ENCODE peak calls at places on chromosomes 7 and 10, in five cellular contexts. One of them, this sample, is unnamed. For H3K9me3, the result is how much of the 10 kb centered on the place peaks cover.

GRCh38 chr10:7407368-7408002 is 3.3 kb downstream of the SFMBT2 start:
- DNase-seq in H9: peak
- DNase-seq in A549: no peak
- DNase-seq in mammary epithelial cell: no peak
- DNase-seq in PC-9: no peak
- DNase-seq in this sample: no peak

GRCh38 chr7:44980393-44981034 is 1.7 kb upstream of the MYO1G start:
- DNase-seq in H9: no peak
- DNase-seq in mammary epithelial cell: no peak
- DNase-seq in A549: no peak
- DNase-seq in PC-9: no peak
- DNase-seq in this sample: no peak

GRCh38 chr10:71213761-71214440 is 1.5 kb downstream of the UNC5B start:
- DNase-seq in mammary epithelial cell: peak
- DNase-seq in H9: no peak
- DNase-seq in PC-9: peak
- DNase-seq in A549: peak
- DNase-seq in this sample: no peak

GRCh38 chr10:32929634-32930033 is 28.4 kb downstream of the ITGB1 start:
- DNase-seq in A549: no peak
- DNase-seq in H9: no peak
- DNase-seq in mammary epithelial cell: peak
- DNase-seq in PC-9: no peak
- DNase-seq in this sample: no peak

GRCh38 chr7:144133307-144133706 is 10.3 kb downstream of the OR2A14 start:
- DNase-seq in mammary epithelial cell: no peak
- DNase-seq in PC-9: peak
- DNase-seq in A549: no peak
- DNase-seq in H9: no peak
- DNase-seq in this sample: no peak

GRCh38 chr10:95601116-95601719 is 40.0 kb upstream of the SORBS1 start:
- DNase-seq in PC-9: peak
- DNase-seq in A549: peak
- DNase-seq in H9: peak
- DNase-seq in mammary epithelial cell: peak
- DNase-seq in this sample: no peak

GRCh38 chr7:157077986-157078644 is 60.6 kb upstream of the UBE3C start:
- DNase-seq in PC-9: no peak
- DNase-seq in mammary epithelial cell: no peak
- DNase-seq in A549: no peak
- DNase-seq in H9: peak
- DNase-seq in this sample: no peak

GRCh38 chr7:17056491-17057142 is 174.8 kb upstream of the AGR3 start:
- DNase-seq in mammary epithelial cell: peak
- DNase-seq in H9: no peak
- DNase-seq in PC-9: no peak
- DNase-seq in A549: no peak
- DNase-seq in this sample: no peak

GRCh38 chr7:77409005-77409738 is 7.0 kb downstream of the GSAP start:
- DNase-seq in A549: no peak
- DNase-seq in mammary epithelial cell: peak
- DNase-seq in H9: no peak
- DNase-seq in PC-9: peak
- DNase-seq in this sample: no peak

GRCh38 chr10:131049051-131049450 is 262.5 kb downstream of the TCERG1L start:
- DNase-seq in A549: no peak
- DNase-seq in mammary epithelial cell: no peak
- DNase-seq in H9: peak
- DNase-seq in PC-9: no peak
- DNase-seq in this sample: no peak

GRCh38 chr7:156820445-156821063 is 72.4 kb downstream of the LMBR1 start:
- DNase-seq in mammary epithelial cell: no peak
- DNase-seq in H9: peak
- DNase-seq in A549: no peak
- DNase-seq in PC-9: no peak
- DNase-seq in this sample: no peak

GRCh38 chr7:95240910-95241309 is 83.4 kb downstream of the PON1 start:
- DNase-seq in A549: no peak
- DNase-seq in PC-9: no peak
- DNase-seq in mammary epithelial cell: no peak
- DNase-seq in H9: no peak
- DNase-seq in this sample: no peak

GRCh38 chr10:8790390-8790789 is 735.9 kb downstream of the GATA3 start:
- DNase-seq in A549: no peak
- DNase-seq in PC-9: no peak
- DNase-seq in H9: no peak
- DNase-seq in mammary epithelial cell: no peak
- DNase-seq in this sample: no peak

GRCh38 chr7:32942783-32943653 is 14.2 kb upstream of the FKBP9 start:
- DNase-seq in A549: peak
- DNase-seq in H9: peak
- DNase-seq in mammary epithelial cell: peak
- DNase-seq in PC-9: peak
- DNase-seq in this sample: peak

GRCh38 chr10:117186832-117187615 is 10.3 kb upstream of the KCNK18 start:
- DNase-seq in PC-9: peak
- DNase-seq in mammary epithelial cell: peak
- DNase-seq in A549: no peak
- DNase-seq in H9: no peak
- DNase-seq in this sample: no peak

GRCh38 chr10:105585753-105586152 is 944.7 kb downstream of the SORCS3 start:
- DNase-seq in A549: no peak
- DNase-seq in mammary epithelial cell: peak
- DNase-seq in H9: no peak
- DNase-seq in PC-9: peak
- DNase-seq in this sample: no peak

GRCh38 chr10:127322286-127322685 is 125.9 kb upstream of the INSYN2A start:
- DNase-seq in PC-9: no peak
- DNase-seq in A549: no peak
- DNase-seq in mammary epithelial cell: no peak
- DNase-seq in H9: no peak
- DNase-seq in this sample: no peak

GRCh38 chr10:133196936-133197758 is 32.9 kb upstream of the UTF1 start:
- DNase-seq in PC-9: no peak
- DNase-seq in H9: no peak
- DNase-seq in A549: no peak
- DNase-seq in mammary epithelial cell: no peak
- DNase-seq in this sample: no peak

DNA sequence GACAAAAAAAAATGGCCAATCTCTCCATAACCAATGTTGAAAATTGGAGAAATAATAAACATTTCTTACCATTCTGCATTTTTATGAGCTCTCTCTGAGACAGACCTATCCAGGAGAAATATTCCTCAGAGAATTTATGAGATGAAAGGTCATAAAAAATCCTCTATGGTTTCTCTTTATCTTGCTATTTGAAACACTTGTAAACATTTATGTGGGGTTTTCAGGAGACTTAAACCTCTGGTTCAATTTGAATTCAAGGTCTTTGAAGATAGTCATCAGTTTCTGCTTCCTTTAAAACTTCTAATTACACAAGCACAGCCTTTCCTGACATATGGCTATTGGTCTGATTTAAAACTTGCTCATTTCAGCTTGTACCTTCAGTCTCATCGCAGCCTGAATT is 78.5 kb upstream of the APBB1IP start:
- DNase-seq in PC-9: no peak
- DNase-seq in mammary epithelial cell: no peak
- DNase-seq in H9: no peak
- DNase-seq in A549: no peak
- DNase-seq in this sample: no peak
- H3K9me3 ChIP-seq in PC-9: under half
- H3K9me3 ChIP-seq in mammary epithelial cell: under half
- H3K9me3 ChIP-seq in H9: under half
- H3K9me3 ChIP-seq in A549: under half
- H3K9me3 ChIP-seq in this sample: under half

GRCh38 chr7:64516451-64516850 is 46.4 kb downstream of the ZNF680 start:
- DNase-seq in H9: no peak
- DNase-seq in mammary epithelial cell: no peak
- DNase-seq in A549: no peak
- DNase-seq in PC-9: no peak
- DNase-seq in this sample: no peak

GRCh38 chr7:64515781-64516180 is 47.1 kb downstream of the ZNF680 start:
- DNase-seq in mammary epithelial cell: no peak
- DNase-seq in PC-9: no peak
- DNase-seq in A549: no peak
- DNase-seq in H9: no peak
- DNase-seq in this sample: no peak

GRCh38 chr7:64509583-64509982 is 53.3 kb downstream of the ZNF680 start:
- DNase-seq in H9: no peak
- DNase-seq in A549: no peak
- DNase-seq in PC-9: no peak
- DNase-seq in mammary epithelial cell: no peak
- DNase-seq in this sample: no peak

GRCh38 chr7:64515330-64515729 is 47.5 kb downstream of the ZNF680 start:
- DNase-seq in PC-9: no peak
- DNase-seq in H9: no peak
- DNase-seq in A549: no peak
- DNase-seq in mammary epithelial cell: peak
- DNase-seq in this sample: no peak
- H3K9me3 ChIP-seq in PC-9: under half
- H3K9me3 ChIP-seq in H9: under half
- H3K9me3 ChIP-seq in A549: half or more
- H3K9me3 ChIP-seq in mammary epithelial cell: under half
- H3K9me3 ChIP-seq in this sample: under half

GRCh38 chr7:30068117-30068516 is 39.9 kb downstream of the PLEKHA8 start:
- DNase-seq in A549: no peak
- DNase-seq in PC-9: peak
- DNase-seq in mammary epithelial cell: peak
- DNase-seq in H9: no peak
- DNase-seq in this sample: no peak
- H3K9me3 ChIP-seq in A549: under half
- H3K9me3 ChIP-seq in PC-9: under half
- H3K9me3 ChIP-seq in mammary epithelial cell: under half
- H3K9me3 ChIP-seq in H9: under half
- H3K9me3 ChIP-seq in this sample: under half

GRCh38 chr10:107139237-107139636 is 25.3 kb downstream of the SORCS1 start:
- DNase-seq in A549: no peak
- DNase-seq in mammary epithelial cell: no peak
- DNase-seq in H9: no peak
- DNase-seq in PC-9: no peak
- DNase-seq in this sample: no peak
- H3K9me3 ChIP-seq in A549: under half
- H3K9me3 ChIP-seq in mammary epithelial cell: under half
- H3K9me3 ChIP-seq in H9: under half
- H3K9me3 ChIP-seq in PC-9: under half
- H3K9me3 ChIP-seq in this sample: under half